ENCODE peak calls at places on chromosomes 2 and 18, in eight cellular contexts. F is sigmoid colon, C is stomach, T is suprapubic skin, A is HepG2, D is breast epithelium, X is prostate gland, P is transverse colon. H is an unnamed sample.

GRCh38 chr2:224311226-224311625 is 90.7 kb downstream of the FAM124B start:
- DNase-seq in F (no peak), C (no peak), T (no peak), A (no peak), D (no peak), X (no peak), P (no peak), H (no peak)

GRCh38 chr2:230794472-230794871 is 70.3 kb upstream of the ITM2C start:
- DNase-seq in F (no peak), C (no peak), T (no peak), A (no peak), D (no peak), X (no peak), P (no peak), H (no peak)

GRCh38 chr18:24959100-24959499 is 392.9 kb downstream of the ZNF521 start:
- DNase-seq in F (peak; percentile 72), C (no peak), T (no peak), A (no peak), D (no peak), X (no peak), P (no peak), H (no peak)

GRCh38 chr18:56327171-56327885 is 311.1 kb downstream of the TXNL1 start:
- DNase-seq in F (no peak), C (no peak), T (no peak), A (no peak), D (no peak), X (no peak), P (no peak), H (no peak)

GRCh38 chr2:943821-944220 is 6.8 kb upstream of the SNTG2 start:
- DNase-seq in F (no peak), C (no peak), T (no peak), A (no peak), D (no peak), X (no peak), P (no peak), H (no peak)

GRCh38 chr2:69570474-69570873 is 73.1 kb downstream of the AAK1 start:
- DNase-seq in F (no peak), C (no peak), T (no peak), A (no peak), D (no peak), X (peak; percentile 26), P (no peak), H (no peak)

GRCh38 chr2:57407742-57408343 is 638.8 kb upstream of the VRK2 start:
- DNase-seq in F (no peak), C (no peak), T (no peak), A (no peak), D (no peak), X (no peak), P (no peak), H (no peak)

GRCh38 chr2:98479959-98480524 is 35.4 kb downstream of the INPP4A start:
- DNase-seq in F (peak; percentile 84), C (peak; percentile 77), T (peak; percentile 60), A (no peak), D (no peak), X (peak; percentile 40), P (peak; percentile 67), H (no peak)

GRCh38 chr2:233470007-233470687 is 96.4 kb downstream of the USP40 start:
- DNase-seq in F (peak; percentile 93), C (peak; percentile 29), T (peak; percentile 61), A (no peak), D (no peak), X (no peak), P (peak; percentile 39), H (no peak)

GRCh38 chr2:85503168-85503610 is 35.8 kb upstream of the MAT2A start:
- DNase-seq in F (no peak), C (peak; percentile 38), T (no peak), A (peak; percentile 47), D (no peak), X (no peak), P (peak; percentile 67), H (no peak)
- TF ChIP-seq POLR2A in F (no peak), C (no peak), T (no peak), A (no peak), D (no peak), X (no peak), P (no peak), H (no peak)

DNA sequence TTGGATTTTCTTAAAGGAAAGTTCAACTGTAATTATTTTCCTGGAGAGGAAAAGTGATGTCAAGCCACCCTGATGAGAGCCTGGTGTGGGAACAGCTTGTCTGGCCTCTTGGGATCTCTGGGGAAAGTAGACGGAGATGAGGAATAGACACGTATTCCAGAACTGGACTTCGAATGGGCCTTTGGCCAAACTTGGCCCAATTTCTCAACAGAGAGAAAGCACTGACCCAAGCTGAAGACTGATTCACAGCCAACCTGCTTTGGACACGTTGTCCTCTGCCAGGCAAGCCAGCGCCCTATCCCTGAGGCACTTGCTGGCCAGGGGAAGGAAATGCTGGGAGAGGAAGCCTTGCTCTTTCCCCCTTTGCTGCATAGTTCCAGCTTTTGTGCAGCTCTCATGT is 70.8 kb upstream of the CTAGE1 start:
- DNase-seq in F (peak; percentile 70), C (no peak), T (no peak), A (no peak), D (no peak), X (no peak), P (no peak), H (no peak)
- TF ChIP-seq POLR2AphosphoS5 in F (no peak), C (peak; percentile 15), T (no peak), A (no peak), D (no peak), X (no peak), P (no peak), H (no peak)

GRCh38 chr2:207935121-207935990 is 90.0 kb downstream of the PLEKHM3 start:
- DNase-seq in F (no peak), C (no peak), T (no peak), A (peak; percentile 43), D (no peak), X (no peak), P (no peak), H (no peak)

GRCh38 chr2:207934720-207935119 is 90.6 kb downstream of the PLEKHM3 start:
- DNase-seq in F (no peak), C (no peak), T (no peak), A (peak; percentile 68), D (peak; percentile 27), X (no peak), P (no peak), H (no peak)

GRCh38 chr2:207936380-207936779 is 88.9 kb downstream of the PLEKHM3 start:
- DNase-seq in F (no peak), C (no peak), T (no peak), A (peak; percentile 33), D (no peak), X (no peak), P (no peak), H (no peak)

GRCh38 chr2:207937253-207937652 is 88.1 kb downstream of the PLEKHM3 start:
- DNase-seq in F (no peak), C (no peak), T (no peak), A (peak; percentile 76), D (no peak), X (no peak), P (no peak), H (no peak)

GRCh38 chr2:207935991-207936370 is 89.3 kb downstream of the PLEKHM3 start:
- DNase-seq in F (no peak), C (no peak), T (no peak), A (peak; percentile 95), D (no peak), X (no peak), P (no peak), H (no peak)
- TF ChIP-seq POLR2A in F (no peak), C (no peak), T (no peak), A (peak; percentile 20), D (no peak), X (no peak), P (no peak), H (no peak)

GRCh38 chr2:47272031-47272864 is 117.1 kb upstream of the STPG4 start:
- DNase-seq in F (peak; percentile 77), C (peak; percentile 63), T (peak; percentile 83), A (no peak), D (peak; percentile 54), X (peak; percentile 33), P (peak; percentile 84), H (peak; percentile 90)
- TF ChIP-seq POLR2AphosphoS5 in F (peak; percentile 42), C (peak; percentile 57), T (no peak), A (no peak), D (no peak), X (peak; percentile 15), P (no peak), H (no peak)

GRCh38 chr2:26768759-26769500 is 4.8 kb downstream of the SLC35F6 start:
- DNase-seq in F (peak; percentile 92), C (peak; percentile 65), T (peak; percentile 94), A (no peak), D (peak; percentile 82), X (peak; percentile 54), P (peak; percentile 70), H (no peak)
- TF ChIP-seq POLR2A in F (no peak), C (no peak), T (no peak), A (no peak), D (no peak), X (peak; percentile 42), P (peak; percentile 26), H (no peak)